ENCODE peak calls at places on chromosomes 2 and 18, in five cellular contexts. S, U, P, T and X are unnamed samples.

GRCh38 chr2:113233593-113234550 is 44.8 kb downstream of the PAX8 start:
- DNase-seq in U (peak; percentile 33), T (no peak), S (peak; percentile 40), P (peak; percentile 47), X (no peak)

GRCh38 chr2:189441709-189442074 is 418 bp downstream of the WDR75 start:
- DNase-seq in T (no peak), S (no peak), P (no peak), U (no peak), X (no peak)

GRCh38 chr2:37916512-37917082 is 8.5 kb upstream of the RMDN2 start:
- DNase-seq in S (peak; percentile 55), T (peak; percentile 77), P (peak; percentile 96), U (no peak), X (no peak)

GRCh38 chr2:218858138-218858445 is 1.5 kb upstream of the WNT6 start:
- DNase-seq in S (no peak), T (no peak), U (no peak), P (no peak), X (no peak)

GRCh38 chr18:58321986-58322385 is 278.0 kb downstream of the NEDD4L start:
- DNase-seq in U (peak; percentile 11), S (peak; percentile 84), T (no peak), P (peak; percentile 74), X (peak; percentile 64)

GRCh38 chr2:222655406-222655747 is 515 bp downstream of the FARSB start:
- DNase-seq in T (no peak), P (peak; percentile 23), S (no peak), U (peak; percentile 54), X (peak; percentile 47)

GRCh38 chr2:124973396-124973795 is 948.3 kb downstream of the CNTNAP5 start:
- DNase-seq in P (no peak), U (no peak), T (no peak), S (no peak), X (no peak)

GRCh38 chr18:75131455-75132000 is 77.4 kb downstream of the PTGR3 start:
- DNase-seq in U (no peak), P (no peak), T (no peak), S (no peak), X (no peak)

GRCh38 chr2:3729055-3729448 is 25.7 kb downstream of the DCDC2C start:
- DNase-seq in S (no peak), P (no peak), T (no peak), U (no peak), X (no peak)

GRCh38 chr2:120014231-120014990 is 1.5 kb downstream of the EPB41L5 start:
- DNase-seq in P (no peak), U (no peak), T (no peak), S (peak; percentile 35), X (no peak)

GRCh38 chr2:183072177-183072576 is 6.4 kb upstream of the DUSP19 start:
- DNase-seq in P (no peak), U (no peak), S (no peak), T (no peak), X (no peak)

GRCh38 chr2:30663321-30663720 is 143.9 kb downstream of the CAPN13 start:
- DNase-seq in T (no peak), S (no peak), U (no peak), P (no peak), X (no peak)

GRCh38 chr2:7517122-7517487 is 599.9 kb downstream of the RNF144A start:
- DNase-seq in U (no peak), S (no peak), P (no peak), T (no peak), X (no peak)

GRCh38 chr2:239957681-239958181 is 67.4 kb downstream of the NDUFA10 start:
- DNase-seq in S (no peak), T (no peak), U (no peak), P (no peak), X (no peak)
- H3K27ac ChIP-seq in S (no peak overlapping the region), T (no peak overlapping the region), U (no peak overlapping the region), P (no peak overlapping the region), X (no peak overlapping the region)

DNA sequence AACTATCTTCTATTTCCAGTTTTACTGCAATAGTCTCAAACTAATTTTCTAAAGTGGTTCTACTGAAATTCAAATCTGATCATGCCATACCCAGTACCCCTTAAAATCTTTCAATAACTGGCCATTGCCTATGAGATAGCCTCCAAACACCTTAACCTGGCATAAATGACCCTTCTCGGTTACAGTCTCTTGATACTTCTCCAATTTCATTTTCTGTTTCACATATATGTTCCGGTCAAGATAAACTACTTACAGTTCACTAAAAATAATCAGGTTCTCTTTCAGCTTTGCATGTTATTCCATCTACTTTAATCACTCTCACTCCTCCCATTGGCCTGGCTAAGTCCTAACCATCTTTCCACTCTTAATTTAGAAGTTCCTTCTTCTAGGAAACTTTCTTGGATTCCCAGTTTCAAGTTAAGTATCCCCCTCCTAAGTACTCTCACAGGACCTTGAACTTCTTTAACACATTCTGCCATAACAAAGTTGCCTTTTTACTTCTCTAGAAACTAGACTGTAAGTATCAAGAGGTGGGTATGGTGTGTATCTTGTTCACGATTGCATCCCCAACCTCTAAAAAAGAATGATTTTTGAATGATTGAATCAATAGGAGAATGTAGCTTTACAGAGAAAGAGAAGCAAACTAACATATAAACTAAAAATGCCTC is 110.2 kb upstream of the RBBP8 start:
- DNase-seq in S (no peak), U (no peak), T (no peak), P (no peak), X (no peak)
- H3K4me3 ChIP-seq in S (no peak overlapping the region), U (no peak overlapping the region), T (no peak overlapping the region), P (no peak overlapping the region), X (no peak overlapping the region)

GRCh38 chr2:20571231-20571630 is 79.7 kb downstream of the HS1BP3 start:
- DNase-seq in T (no peak), P (no peak), S (no peak), U (no peak), X (no peak)
- H3K27ac ChIP-seq in T (no peak overlapping the region), P (no peak overlapping the region), S (no peak overlapping the region), U (no peak overlapping the region), X (no peak overlapping the region)

GRCh38 chr18:28831908-28832307 is 655.0 kb upstream of the CDH2 start:
- DNase-seq in T (no peak), U (no peak), P (no peak), S (no peak), X (no peak)
- H3K4me3 ChIP-seq in T (no peak overlapping the region), U (no peak overlapping the region), P (no peak overlapping the region), S (no peak overlapping the region), X (no peak overlapping the region)